ENCODE peak calls at places on chromosome 13, in eight cellular contexts. One of them, this sample, is unnamed. For H3K4me1, the result is how much of the 10 kb centered on the place peaks cover.

GRCh38 chr13:104871456-104871855 is 1664.0 kb downstream of the EFNB2 start:
- DNase-seq in mesendoderm: no peak
- DNase-seq in tibial artery: no peak
- DNase-seq in left ventricle myocardium inferior: no peak
- DNase-seq in PC-3: no peak
- DNase-seq in lung: no peak
- DNase-seq in Panc1: no peak
- DNase-seq in left lung: no peak
- DNase-seq in this sample: no peak

GRCh38 chr13:91142572-91142971 is 204.9 kb upstream of the MIR17HG start:
- DNase-seq in PC-3: peak
- DNase-seq in left lung: no peak
- DNase-seq in mesendoderm: no peak
- DNase-seq in tibial artery: no peak
- DNase-seq in Panc1: no peak
- DNase-seq in left ventricle myocardium inferior: no peak
- DNase-seq in lung: no peak
- DNase-seq in this sample: peak

GRCh38 chr13:29497137-29497654 is 98.3 kb downstream of the SLC7A1 start:
- DNase-seq in left ventricle myocardium inferior: peak
- DNase-seq in PC-3: no peak
- DNase-seq in tibial artery: no peak
- DNase-seq in mesendoderm: peak
- DNase-seq in Panc1: no peak
- DNase-seq in lung: no peak
- DNase-seq in left lung: no peak
- DNase-seq in this sample: peak

GRCh38 chr13:90787007-90787406 is 560.5 kb upstream of the MIR17HG start:
- DNase-seq in PC-3: no peak
- DNase-seq in lung: no peak
- DNase-seq in left lung: no peak
- DNase-seq in mesendoderm: no peak
- DNase-seq in left ventricle myocardium inferior: no peak
- DNase-seq in tibial artery: no peak
- DNase-seq in Panc1: no peak
- DNase-seq in this sample: no peak

GRCh38 chr13:93635687-93636086 is 409.1 kb downstream of the GPC6 start:
- DNase-seq in left ventricle myocardium inferior: no peak
- DNase-seq in lung: no peak
- DNase-seq in tibial artery: no peak
- DNase-seq in mesendoderm: no peak
- DNase-seq in left lung: no peak
- DNase-seq in PC-3: no peak
- DNase-seq in Panc1: no peak
- DNase-seq in this sample: no peak

GRCh38 chr13:23579886-23580706 is 9.9 kb downstream of the TNFRSF19 start:
- DNase-seq in PC-3: peak
- DNase-seq in Panc1: no peak
- DNase-seq in left lung: no peak
- DNase-seq in tibial artery: no peak
- DNase-seq in mesendoderm: no peak
- DNase-seq in left ventricle myocardium inferior: no peak
- DNase-seq in lung: no peak
- DNase-seq in this sample: no peak

GRCh38 chr13:113817860-113818691 is 45.8 kb downstream of the GAS6 start:
- DNase-seq in PC-3: no peak
- DNase-seq in Panc1: no peak
- DNase-seq in left lung: peak
- DNase-seq in mesendoderm: no peak
- DNase-seq in lung: no peak
- DNase-seq in tibial artery: no peak
- DNase-seq in left ventricle myocardium inferior: no peak
- DNase-seq in this sample: no peak

GRCh38 chr13:106343831-106344230 is 191.6 kb downstream of the EFNB2 start:
- DNase-seq in left lung: no peak
- DNase-seq in tibial artery: no peak
- DNase-seq in PC-3: no peak
- DNase-seq in mesendoderm: peak
- DNase-seq in left ventricle myocardium inferior: no peak
- DNase-seq in lung: no peak
- DNase-seq in Panc1: no peak
- DNase-seq in this sample: no peak

GRCh38 chr13:36907266-36907665 is 12.8 kb downstream of the SMAD9 start:
- DNase-seq in PC-3: no peak
- DNase-seq in tibial artery: no peak
- DNase-seq in Panc1: no peak
- DNase-seq in lung: no peak
- DNase-seq in left lung: no peak
- DNase-seq in mesendoderm: no peak
- DNase-seq in left ventricle myocardium inferior: no peak
- DNase-seq in this sample: no peak

GRCh38 chr13:48403151-48403631 is 9.7 kb downstream of the LPAR6 start:
- DNase-seq in tibial artery: no peak
- DNase-seq in Panc1: no peak
- DNase-seq in mesendoderm: no peak
- DNase-seq in left ventricle myocardium inferior: no peak
- DNase-seq in lung: no peak
- DNase-seq in left lung: no peak
- DNase-seq in PC-3: no peak
- DNase-seq in this sample: no peak

GRCh38 chr13:48539550-48539949 is 6.7 kb upstream of the RCBTB2 start:
- DNase-seq in PC-3: no peak
- DNase-seq in mesendoderm: no peak
- DNase-seq in left ventricle myocardium inferior: no peak
- DNase-seq in left lung: no peak
- DNase-seq in tibial artery: no peak
- DNase-seq in Panc1: no peak
- DNase-seq in lung: peak
- DNase-seq in this sample: no peak

GRCh38 chr13:113897161-113897560 is 33.3 kb upstream of the GAS6 start:
- DNase-seq in PC-3: peak
- DNase-seq in left lung: no peak
- DNase-seq in Panc1: no peak
- DNase-seq in mesendoderm: peak
- DNase-seq in lung: peak
- DNase-seq in left ventricle myocardium inferior: no peak
- DNase-seq in tibial artery: no peak
- DNase-seq in this sample: no peak

GRCh38 chr13:30697177-30697953 is 38.0 kb upstream of the ALOX5AP start:
- DNase-seq in tibial artery: peak
- DNase-seq in PC-3: no peak
- DNase-seq in lung: no peak
- DNase-seq in left ventricle myocardium inferior: no peak
- DNase-seq in mesendoderm: no peak
- DNase-seq in left lung: no peak
- DNase-seq in Panc1: no peak
- DNase-seq in this sample: no peak

GRCh38 chr13:44879452-44880058 is 109.7 kb downstream of the NUFIP1 start:
- DNase-seq in PC-3: peak
- DNase-seq in Panc1: peak
- DNase-seq in lung: no peak
- DNase-seq in tibial artery: no peak
- DNase-seq in left lung: no peak
- DNase-seq in left ventricle myocardium inferior: no peak
- DNase-seq in mesendoderm: peak
- DNase-seq in this sample: peak

GRCh38 chr13:77207943-77208342 is 119.0 kb downstream of the MYCBP2 start:
- DNase-seq in mesendoderm: no peak
- DNase-seq in lung: no peak
- DNase-seq in Panc1: no peak
- DNase-seq in tibial artery: no peak
- DNase-seq in PC-3: peak
- DNase-seq in left ventricle myocardium inferior: no peak
- DNase-seq in left lung: no peak
- DNase-seq in this sample: no peak

GRCh38 chr13:21010621-21011020 is 50.8 kb downstream of the LATS2 start:
- DNase-seq in left ventricle myocardium inferior: no peak
- DNase-seq in PC-3: peak
- DNase-seq in tibial artery: no peak
- DNase-seq in lung: no peak
- DNase-seq in Panc1: no peak
- DNase-seq in left lung: no peak
- DNase-seq in mesendoderm: peak
- DNase-seq in this sample: no peak

GRCh38 chr13:22402682-22403081 is 731.8 kb downstream of the FGF9 start:
- DNase-seq in left lung: no peak
- DNase-seq in Panc1: no peak
- DNase-seq in mesendoderm: no peak
- DNase-seq in lung: no peak
- DNase-seq in left ventricle myocardium inferior: no peak
- DNase-seq in tibial artery: no peak
- DNase-seq in PC-3: no peak
- DNase-seq in this sample: no peak
- H3K4me1 ChIP-seq in left lung: under half
- H3K4me1 ChIP-seq in Panc1: under half
- H3K4me1 ChIP-seq in mesendoderm: under half
- H3K4me1 ChIP-seq in lung: under half
- H3K4me1 ChIP-seq in left ventricle myocardium inferior: under half
- H3K4me1 ChIP-seq in tibial artery: under half
- H3K4me1 ChIP-seq in PC-3: under half
- H3K4me1 ChIP-seq in this sample: under half

GRCh38 chr13:42272776-42273175 is 824 bp downstream of the AKAP11 start:
- DNase-seq in mesendoderm: no peak
- DNase-seq in Panc1: no peak
- DNase-seq in PC-3: no peak
- DNase-seq in lung: no peak
- DNase-seq in left lung: no peak
- DNase-seq in left ventricle myocardium inferior: no peak
- DNase-seq in tibial artery: no peak
- DNase-seq in this sample: no peak

GRCh38 chr13:42276683-42277082 is 4.7 kb downstream of the AKAP11 start:
- DNase-seq in PC-3: no peak
- DNase-seq in lung: no peak
- DNase-seq in tibial artery: no peak
- DNase-seq in mesendoderm: no peak
- DNase-seq in Panc1: no peak
- DNase-seq in left ventricle myocardium inferior: no peak
- DNase-seq in left lung: no peak
- DNase-seq in this sample: no peak

GRCh38 chr13:42275098-42275471 is 3.1 kb downstream of the AKAP11 start:
- DNase-seq in Panc1: no peak
- DNase-seq in tibial artery: no peak
- DNase-seq in mesendoderm: no peak
- DNase-seq in lung: no peak
- DNase-seq in left lung: no peak
- DNase-seq in left ventricle myocardium inferior: no peak
- DNase-seq in PC-3: no peak
- DNase-seq in this sample: no peak

GRCh38 chr13:42275506-42275905 is 3.6 kb downstream of the AKAP11 start:
- DNase-seq in left lung: no peak
- DNase-seq in tibial artery: no peak
- DNase-seq in lung: no peak
- DNase-seq in Panc1: no peak
- DNase-seq in PC-3: no peak
- DNase-seq in left ventricle myocardium inferior: no peak
- DNase-seq in mesendoderm: no peak
- DNase-seq in this sample: no peak

DNA sequence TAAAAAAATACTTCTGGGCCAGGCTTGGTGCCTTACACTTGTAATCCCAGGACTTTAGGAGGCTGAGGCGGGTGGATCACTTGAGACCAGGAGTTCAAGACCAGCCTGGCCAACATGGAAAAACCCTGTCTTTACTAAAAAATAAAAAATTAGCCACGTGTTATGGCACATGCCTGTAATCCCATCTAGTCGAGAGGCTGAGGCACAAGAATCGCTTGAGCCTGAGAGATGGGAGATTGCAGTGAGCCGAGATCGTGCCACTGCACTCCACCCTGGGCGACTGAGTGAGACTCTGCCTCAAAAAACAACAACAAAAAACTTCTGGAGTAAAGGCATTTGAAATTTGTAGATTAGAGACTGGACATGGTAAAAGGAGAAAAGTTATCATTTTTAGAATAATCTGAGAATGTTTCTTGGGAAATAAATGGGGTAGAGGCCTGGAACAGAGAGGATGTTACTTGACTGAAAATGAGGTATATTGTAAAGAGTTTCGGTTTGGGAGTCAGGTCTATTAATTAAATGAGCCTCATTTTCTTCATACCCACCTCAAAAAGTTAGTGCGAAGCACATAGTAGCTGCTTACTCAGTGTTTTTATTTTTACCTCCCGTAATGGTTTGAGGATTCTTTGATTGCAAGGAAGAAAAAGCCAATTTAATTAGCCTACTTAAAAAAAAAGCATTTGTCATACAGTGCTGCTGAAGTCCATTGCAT is 2.6 kb downstream of the AKAP11 start:
- DNase-seq in lung: no peak
- DNase-seq in mesendoderm: no peak
- DNase-seq in tibial artery: no peak
- DNase-seq in Panc1: no peak
- DNase-seq in PC-3: no peak
- DNase-seq in left ventricle myocardium inferior: no peak
- DNase-seq in left lung: no peak
- DNase-seq in this sample: no peak
- H3K4me3 ChIP-seq in lung: no peak
- H3K4me3 ChIP-seq in mesendoderm: no peak
- H3K4me3 ChIP-seq in tibial artery: no peak
- H3K4me3 ChIP-seq in Panc1: no peak
- H3K4me3 ChIP-seq in PC-3: no peak
- H3K4me3 ChIP-seq in left ventricle myocardium inferior: no peak
- H3K4me3 ChIP-seq in left lung: no peak
- H3K4me3 ChIP-seq in this sample: no peak

DNA sequence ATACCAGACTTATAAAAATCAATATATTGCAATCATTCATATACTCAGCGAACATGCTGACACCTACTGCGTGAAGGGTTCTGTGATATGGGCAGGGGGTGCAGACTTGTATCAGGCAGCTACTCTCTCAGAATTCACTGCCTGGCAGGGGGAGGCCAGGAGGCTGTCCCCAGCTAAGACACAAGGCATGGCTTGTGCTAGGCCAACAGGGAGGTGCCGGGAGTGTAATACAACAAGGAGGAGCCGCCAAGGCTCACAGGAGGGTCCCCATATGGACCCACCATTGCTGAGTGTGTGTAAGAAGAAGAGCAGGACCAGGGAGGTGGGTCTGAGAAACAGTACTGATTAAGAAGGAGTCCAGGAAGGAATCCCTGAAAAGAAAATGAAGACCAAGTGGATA is 97.2 kb downstream of the COL4A2 start:
- DNase-seq in Panc1: no peak
- DNase-seq in left lung: no peak
- DNase-seq in left ventricle myocardium inferior: no peak
- DNase-seq in tibial artery: no peak
- DNase-seq in lung: no peak
- DNase-seq in PC-3: no peak
- DNase-seq in mesendoderm: no peak
- DNase-seq in this sample: no peak
- H3K4me1 ChIP-seq in Panc1: under half
- H3K4me1 ChIP-seq in left lung: under half
- H3K4me1 ChIP-seq in left ventricle myocardium inferior: half or more
- H3K4me1 ChIP-seq in tibial artery: half or more
- H3K4me1 ChIP-seq in lung: under half
- H3K4me1 ChIP-seq in PC-3: under half
- H3K4me1 ChIP-seq in mesendoderm: under half
- H3K4me1 ChIP-seq in this sample: under half

GRCh38 chr13:72986197-72986596 is 72.6 kb upstream of the KLF5 start:
- DNase-seq in mesendoderm: peak
- DNase-seq in PC-3: no peak
- DNase-seq in left ventricle myocardium inferior: no peak
- DNase-seq in tibial artery: no peak
- DNase-seq in lung: no peak
- DNase-seq in Panc1: no peak
- DNase-seq in left lung: no peak
- DNase-seq in this sample: no peak

GRCh38 chr13:72985610-72986009 is 73.2 kb upstream of the KLF5 start:
- DNase-seq in left ventricle myocardium inferior: no peak
- DNase-seq in Panc1: no peak
- DNase-seq in PC-3: no peak
- DNase-seq in lung: no peak
- DNase-seq in mesendoderm: no peak
- DNase-seq in tibial artery: no peak
- DNase-seq in left lung: no peak
- DNase-seq in this sample: no peak

GRCh38 chr13:72990883-72991282 is 67.9 kb upstream of the KLF5 start:
- DNase-seq in PC-3: no peak
- DNase-seq in left lung: no peak
- DNase-seq in Panc1: no peak
- DNase-seq in tibial artery: no peak
- DNase-seq in lung: no peak
- DNase-seq in left ventricle myocardium inferior: no peak
- DNase-seq in mesendoderm: no peak
- DNase-seq in this sample: no peak
- H3K4me3 ChIP-seq in PC-3: no peak
- H3K4me3 ChIP-seq in left lung: no peak
- H3K4me3 ChIP-seq in Panc1: no peak
- H3K4me3 ChIP-seq in tibial artery: no peak
- H3K4me3 ChIP-seq in lung: no peak
- H3K4me3 ChIP-seq in left ventricle myocardium inferior: no peak
- H3K4me3 ChIP-seq in mesendoderm: no peak
- H3K4me3 ChIP-seq in this sample: no peak

This sample was measured in body of pancreas.